ENCODE peak calls at places on chromosomes 12 and 14, in four cellular contexts. B is HCT116, V is HepG2, F is K562. L is an unnamed sample.

GRCh38 chr12:105109465-105110212 is 2.1 kb downstream of the WASHC4 start:
- DNase-seq in B (no peak), V (no peak), F (no peak), L (no peak)

GRCh38 chr12:9947674-9948073 is 15.5 kb upstream of the CLEC2A start:
- DNase-seq in F (no peak), V (no peak), B (no peak), L (no peak)

GRCh38 chr12:82015623-82016347 is 256.6 kb upstream of the PPFIA2 start:
- DNase-seq in F (no peak), V (no peak), B (no peak), L (no peak)

GRCh38 chr14:23589606-23590005 is 11.0 kb upstream of the JPH4 start:
- DNase-seq in B (no peak), V (peak), F (no peak), L (no peak)

GRCh38 chr12:22415342-22416309 is 81.1 kb upstream of the ST8SIA1 start:
- DNase-seq in F (no peak), B (no peak), V (no peak), L (no peak)

GRCh38 chr14:99384446-99385417 is 95.9 kb downstream of the SETD3 start:
- DNase-seq in V (no peak), F (no peak), B (no peak), L (no peak)

GRCh38 chr12:467591-467990 is 7.9 kb downstream of the B4GALNT3 start:
- DNase-seq in V (no peak), F (no peak), B (no peak), L (no peak)

GRCh38 chr14:63605041-63605532 is 36.6 kb downstream of the WDR89 start:
- DNase-seq in F (no peak), V (no peak), B (no peak), L (no peak)

GRCh38 chr12:15788266-15789214 is 648 bp downstream of the EPS8 start:
- DNase-seq in F (no peak), B (peak), V (peak), L (no peak)

GRCh38 chr12:93221841-93222240 is 155.9 kb upstream of the NUDT4 start:
- DNase-seq in V (peak), B (no peak), F (no peak), L (no peak)

GRCh38 chr12:31218203-31219025 is 107.5 kb downstream of the SINHCAF start:
- DNase-seq in F (no peak), V (no peak), B (no peak), L (no peak)

GRCh38 chr14:54221432-54221803 is 175.4 kb upstream of the CDKN3 start:
- DNase-seq in B (no peak), V (no peak), F (no peak), L (no peak)
- TF ChIP-seq TCF7L2 in B (no peak), V (no peak), F (no peak), L (no peak)

GRCh38 chr12:56929780-56930179 is 4.4 kb downstream of the SDR9C7 start:
- DNase-seq in F (no peak), V (no peak), B (no peak), L (no peak)

GRCh38 chr12:56932146-56932545 is 2.1 kb downstream of the SDR9C7 start:
- DNase-seq in V (no peak), B (no peak), F (no peak), L (no peak)

GRCh38 chr12:56931474-56931978 is 2.7 kb downstream of the SDR9C7 start:
- DNase-seq in F (peak), B (peak), V (peak), L (no peak)

GRCh38 chr12:56928262-56928661 is 5.9 kb downstream of the SDR9C7 start:
- DNase-seq in V (no peak), F (peak), B (no peak), L (no peak)

GRCh38 chr12:56930241-56930640 is 4.0 kb downstream of the SDR9C7 start:
- DNase-seq in B (no peak), F (no peak), V (no peak), L (no peak)
- TF ChIP-seq TCF7L2 in B (no peak), F (no peak), V (no peak), L (no peak)

GRCh38 chr14:73227812-73228781 is 9.2 kb upstream of the PAPLN start:
- DNase-seq in V (peak), F (no peak), B (no peak), L (peak)

GRCh38 chr14:73221945-73222344 is 15.4 kb upstream of the PAPLN start:
- DNase-seq in F (no peak), B (no peak), V (no peak), L (no peak)

GRCh38 chr14:73223049-73223448 is 14.3 kb upstream of the PAPLN start:
- DNase-seq in V (no peak), B (no peak), F (no peak), L (no peak)
- TF ChIP-seq TCF7L2 in V (no peak), B (no peak), F (no peak), L (no peak)

GRCh38 chr12:19546027-19546426 is 106.7 kb downstream of the AEBP2 start:
- DNase-seq in B (no peak), F (no peak), V (no peak), L (no peak)

GRCh38 chr12:19542606-19543005 is 103.3 kb downstream of the AEBP2 start:
- DNase-seq in B (no peak), V (no peak), F (no peak), L (no peak)

GRCh38 chr12:19546611-19547162 is 107.4 kb downstream of the AEBP2 start:
- DNase-seq in F (no peak), B (no peak), V (no peak), L (no peak)

GRCh38 chr12:19547258-19547657 is 108.0 kb downstream of the AEBP2 start:
- DNase-seq in F (no peak), B (no peak), V (no peak), L (no peak)

DNA sequence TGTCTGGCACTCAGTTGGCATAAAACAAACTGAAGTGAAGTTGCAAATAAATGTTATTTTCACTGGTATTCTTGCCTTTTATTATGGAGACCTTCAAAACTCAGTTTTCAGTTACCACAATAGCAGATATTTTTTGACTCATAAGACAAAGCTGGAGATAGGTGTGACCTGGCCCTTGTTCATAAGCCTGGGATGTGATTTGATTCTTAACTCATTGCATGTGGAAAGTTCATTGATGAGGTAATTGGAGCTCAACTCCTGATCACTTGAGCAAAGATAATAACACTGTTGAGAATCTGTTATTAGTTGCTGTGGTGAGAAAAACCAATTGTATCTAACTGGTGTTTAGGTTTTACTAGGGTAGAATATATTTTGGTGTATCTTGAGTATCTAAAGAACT is 105.1 kb downstream of the AEBP2 start:
- DNase-seq in F (no peak), B (no peak), V (no peak), L (no peak)
- TF ChIP-seq TCF7L2 in F (no peak), B (no peak), V (no peak), L (no peak)

L was measured in Panc1.